ENCODE peak calls at places on chromosomes 11 and 22, in five cellular contexts. D is HCT116, K is K562, O is GM12878, G is SK-N-SH. U is an unnamed sample.

GRCh38 chr11:19345848-19346681 is 105.3 kb upstream of the E2F8 start:
- DNase-seq in G (peak), D (no peak), K (peak), O (no peak), U (no peak)

GRCh38 chr11:128246364-128247234 is 340.8 kb downstream of the ETS1 start:
- DNase-seq in K (no peak), O (no peak), D (no peak), G (peak), U (no peak)

GRCh38 chr22:46356496-46357185 is 21.1 kb downstream of the TRMU start:
- DNase-seq in D (no peak), O (no peak), K (no peak), G (peak), U (no peak)

GRCh38 chr11:119206512-119207299 is 567 bp downstream of the CBL start:
- DNase-seq in D (no peak), K (peak), G (peak), O (no peak), U (no peak)

GRCh38 chr11:26572770-26573402 is 823 bp upstream of the MUC15 start:
- DNase-seq in G (no peak), D (no peak), O (no peak), K (no peak), U (no peak)

GRCh38 chr11:125224391-125225015 is 60.0 kb downstream of the PKNOX2 start:
- DNase-seq in G (peak), K (peak), D (peak), O (no peak), U (peak)

GRCh38 chr11:43268161-43268560 is 43.6 kb upstream of the API5 start:
- DNase-seq in O (no peak), D (no peak), K (no peak), G (no peak), U (no peak)

GRCh38 chr11:74460481-74461154 is 6.7 kb downstream of the KCNE3 start:
- DNase-seq in D (no peak), O (no peak), K (peak), G (no peak), U (no peak)

GRCh38 chr22:32474635-32475427 is at the start of gene FBXO7:
- DNase-seq in G (peak), O (peak), K (peak), D (peak), U (peak)

GRCh38 chr11:75189911-75190310 is 39.0 kb downstream of the SLCO2B1 start:
- DNase-seq in D (no peak), K (no peak), O (no peak), G (no peak), U (no peak)

DNA sequence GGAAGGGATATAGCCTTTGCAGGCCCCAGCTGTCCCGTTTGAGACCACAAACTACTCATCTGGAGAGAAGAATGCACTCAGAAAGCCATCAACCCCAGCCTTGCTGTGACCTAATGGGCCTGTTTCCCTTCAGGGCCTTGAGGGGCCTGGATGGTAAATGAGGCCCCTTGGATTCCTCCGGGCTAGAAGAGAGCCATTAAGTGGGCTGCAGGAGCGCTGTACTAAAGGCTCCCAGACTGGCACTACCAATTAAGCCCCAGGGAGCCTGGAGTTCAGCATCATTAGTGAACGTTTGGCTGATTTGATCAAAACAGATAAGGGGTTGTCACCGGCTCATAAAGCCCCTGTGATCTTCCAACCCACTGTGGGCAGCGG is 23.0 kb downstream of the CD5 start:
- DNase-seq in G (peak), K (no peak), D (no peak), O (no peak), U (no peak)
- TF ChIP-seq ZBTB33 in G (no peak), K (no peak), D (no peak), O (no peak), U (no peak)

DNA sequence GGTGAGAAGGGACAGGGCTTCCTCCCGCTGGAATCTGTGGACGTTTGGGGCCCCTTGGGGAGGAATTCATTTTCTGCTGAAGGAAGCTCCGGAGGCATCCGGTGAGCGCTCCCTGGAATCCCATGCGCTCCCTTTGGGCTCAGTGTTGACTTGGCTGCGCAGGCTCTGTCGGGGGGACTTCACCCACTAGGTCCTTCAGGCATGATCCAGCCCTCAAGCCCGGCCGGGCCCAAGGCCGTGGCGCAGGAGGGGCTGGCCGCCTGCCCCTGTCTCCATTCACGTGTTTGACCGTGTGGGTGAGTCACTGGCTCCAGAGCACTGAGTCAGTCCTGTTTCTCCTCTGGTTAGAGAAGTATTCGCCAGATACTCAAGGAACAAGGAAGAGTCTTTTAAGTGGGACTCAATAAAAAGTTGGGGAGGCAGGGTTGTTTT is 1.4 kb downstream of the CTTN start:
- DNase-seq in G (peak), O (no peak), D (peak), K (peak), U (peak)
- TF ChIP-seq ZBTB33 in G (no peak), O (no peak), D (no peak), K (no peak), U (no peak)

DNA sequence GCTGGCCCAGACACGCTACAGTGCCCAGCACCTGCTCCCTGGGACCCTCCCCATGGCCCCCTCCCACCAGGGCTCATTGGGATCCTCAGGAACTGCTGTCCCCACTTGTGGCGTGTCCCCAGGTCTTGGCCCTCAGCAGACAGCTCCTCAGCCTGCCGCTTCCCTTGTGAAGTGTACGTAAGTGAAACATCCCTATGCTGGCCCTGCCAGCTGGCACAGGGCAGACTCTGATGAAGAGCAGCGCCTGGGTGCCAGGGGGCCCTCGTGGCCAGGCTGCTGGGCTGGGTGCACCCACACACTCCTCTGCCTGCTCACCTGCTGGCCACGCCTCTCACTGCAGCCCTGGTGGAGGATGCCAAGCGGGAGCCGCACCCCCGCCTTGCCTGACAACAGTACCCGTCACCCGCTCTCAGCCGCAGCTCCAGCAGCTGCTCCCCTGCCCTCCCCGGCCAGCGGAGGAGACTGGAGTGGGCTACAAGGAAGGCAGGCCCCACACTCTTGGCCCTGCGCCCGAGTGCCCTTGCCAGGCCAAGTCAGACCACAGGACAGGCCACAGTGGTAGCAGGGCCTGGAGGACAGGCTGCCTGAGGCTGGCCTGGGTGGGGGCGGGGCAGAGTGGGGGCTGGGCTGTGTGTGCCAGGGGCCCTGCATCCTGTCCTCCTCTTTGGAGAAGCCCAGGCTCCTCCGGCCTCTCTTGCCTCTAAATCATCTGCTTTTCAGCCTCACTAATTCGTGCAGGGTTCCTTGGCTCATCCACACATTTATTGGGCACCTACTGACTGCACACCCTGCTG is 39.5 kb downstream of the IGF2 start:
- DNase-seq in O (no peak), G (peak), D (no peak), K (no peak), U (no peak)
- TF ChIP-seq ZBTB33 in O (no peak), G (no peak), D (no peak), K (no peak), U (peak)

DNA sequence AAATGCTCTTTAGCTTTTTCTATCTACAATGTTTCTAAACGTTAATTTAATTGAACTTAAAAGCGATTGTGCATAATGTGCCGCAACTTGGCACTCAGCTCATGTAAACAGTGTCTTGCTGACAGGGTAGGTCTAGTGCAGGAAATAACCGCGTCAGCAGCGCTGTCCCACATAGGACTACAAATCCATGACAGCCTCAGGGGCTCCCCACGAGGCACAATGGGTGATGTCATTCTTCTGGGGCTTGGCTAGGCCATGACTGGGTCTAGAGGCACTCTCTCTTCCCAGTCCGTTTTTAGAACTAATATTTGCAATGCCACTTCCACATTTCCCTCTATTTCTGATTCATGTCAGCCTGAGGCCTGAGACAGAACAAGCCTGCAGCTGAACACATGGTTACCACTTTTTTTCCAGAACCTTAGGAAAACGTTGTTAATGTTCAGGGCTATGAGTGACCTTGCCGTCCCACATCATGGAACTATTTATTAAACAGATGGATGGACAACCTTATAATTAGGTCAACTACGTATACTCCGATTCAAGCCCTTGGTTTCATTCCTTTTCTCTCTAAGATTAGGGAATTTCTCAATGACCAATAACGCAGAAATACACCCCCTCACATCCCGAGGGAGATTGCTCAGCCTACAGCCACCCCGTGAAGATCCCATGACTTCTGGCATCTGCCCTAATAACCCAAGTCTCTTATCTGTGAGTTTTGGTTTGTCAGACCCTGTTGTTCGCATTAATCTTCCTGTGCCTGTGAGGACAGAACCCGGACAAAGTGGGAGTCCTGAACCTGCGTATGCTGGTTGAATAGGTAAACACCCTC is 19.4 kb upstream of the SNX32 start:
- DNase-seq in K (no peak), O (no peak), G (no peak), D (no peak), U (no peak)
- TF ChIP-seq ZBTB33 in K (no peak), O (no peak), G (no peak), D (no peak), U (no peak)

GRCh38 chr11:115266066-115266465 is 238.1 kb downstream of the CADM1 start:
- DNase-seq in G (no peak), K (no peak), O (no peak), D (no peak), U (no peak)
- TF ChIP-seq ZBTB33 in G (no peak), K (no peak), O (no peak), D (no peak), U (no peak)

DNA sequence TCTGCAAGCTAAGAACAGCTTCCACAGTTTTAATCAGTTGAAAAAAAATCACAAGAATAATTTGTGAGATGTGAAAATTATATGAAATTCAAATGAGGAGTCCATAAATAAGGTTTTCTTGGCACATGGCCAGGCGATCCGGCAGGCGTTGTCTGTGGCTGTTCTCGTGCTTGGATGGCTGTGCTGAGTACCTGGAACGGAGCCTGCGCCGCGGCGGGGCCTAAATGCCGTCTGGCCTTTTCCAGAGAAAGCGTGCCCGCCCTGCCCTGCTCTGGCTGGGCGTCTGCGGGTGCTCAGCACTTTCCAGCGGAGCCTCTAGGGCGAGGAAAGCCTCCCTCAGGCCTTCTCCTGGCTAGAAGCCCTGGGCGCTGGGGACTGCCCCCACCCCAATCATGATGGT is 41.8 kb downstream of the OSBPL5 start:
- DNase-seq in O (no peak), K (no peak), G (peak), D (no peak), U (no peak)
- TF ChIP-seq ZBTB33 in O (no peak), K (no peak), G (no peak), D (no peak), U (no peak)

GRCh38 chr22:37809672-37810333 is 2.1 kb downstream of the GCAT start:
- DNase-seq in G (no peak), O (no peak), K (no peak), D (no peak), U (no peak)
- TF ChIP-seq ZBTB33 in G (no peak), O (no peak), K (no peak), D (no peak), U (no peak)